ENCODE peak calls at places on chromosomes 4 and X, in seven cellular contexts. X, P, Q, J, R, S and G are unnamed samples.

GRCh38 chr4:16897991-16898827 is at the start of gene LDB2:
- DNase-seq in Q (peak), X (peak), S (no peak), R (no peak), J (no peak), P (no peak), G (no peak)

GRCh38 chrX:39909996-39910395 is 187.8 kb downstream of the BCOR start:
- DNase-seq in J (no peak), Q (no peak), P (no peak), S (no peak), X (no peak), R (no peak), G (no peak)

GRCh38 chrX:104864296-104864695 is 298.3 kb downstream of the IL1RAPL2 start:
- DNase-seq in R (no peak), J (no peak), P (no peak), X (no peak), Q (no peak), S (no peak), G (no peak)

GRCh38 chr4:103092245-103092644 is 7.4 kb downstream of the BDH2 start:
- DNase-seq in X (no peak), J (no peak), P (no peak), S (no peak), Q (no peak), R (no peak), G (no peak)

GRCh38 chr4:185011408-185011807 is 6.9 kb upstream of the HELT start:
- DNase-seq in Q (peak), P (peak), J (peak), S (no peak), R (peak), X (no peak), G (peak)

GRCh38 chr4:93187892-93188291 is 640.7 kb upstream of the ATOH1 start:
- DNase-seq in J (no peak), Q (no peak), S (no peak), R (no peak), P (no peak), X (no peak), G (no peak)

GRCh38 chr4:26021417-26022345 is 107.7 kb downstream of the SMIM20 start:
- DNase-seq in R (no peak), J (no peak), S (no peak), Q (no peak), P (no peak), X (no peak), G (no peak)

GRCh38 chr4:39702716-39703115 is 4.8 kb downstream of the UBE2K start:
- DNase-seq in X (no peak), R (no peak), Q (no peak), P (no peak), S (no peak), J (no peak), G (no peak)

GRCh38 chr4:137253949-137254348 is 278.3 kb downstream of the PCDH18 start:
- DNase-seq in R (no peak), Q (no peak), S (no peak), J (no peak), P (no peak), X (no peak), G (no peak)

GRCh38 chr4:95386410-95386809 is 162.4 kb downstream of the UNC5C start:
- DNase-seq in X (no peak), Q (no peak), P (no peak), R (no peak), J (no peak), S (no peak), G (no peak)

GRCh38 chr4:1008840-1009646 is 2.4 kb upstream of the FGFRL1 start:
- DNase-seq in Q (no peak), P (no peak), R (no peak), S (no peak), J (no peak), X (no peak), G (peak)

GRCh38 chrX:69079278-69079677 is 86.0 kb downstream of the PJA1 start:
- DNase-seq in X (no peak), P (no peak), Q (no peak), S (no peak), R (no peak), J (no peak), G (no peak)

GRCh38 chr4:173237152-173237551 is 68.5 kb downstream of the GALNT7 start:
- DNase-seq in S (no peak), Q (peak), R (peak), X (no peak), J (no peak), P (no peak), G (no peak)

GRCh38 chr4:113678651-113679050 is 82.9 kb downstream of the CAMK2D start:
- DNase-seq in P (no peak), X (no peak), R (no peak), S (no peak), Q (no peak), J (no peak), G (no peak)

GRCh38 chrX:78839711-78840110 is 92.2 kb downstream of the LPAR4 start:
- DNase-seq in J (no peak), R (no peak), X (no peak), P (no peak), Q (no peak), S (no peak), G (no peak)

GRCh38 chr4:53682196-53682595 is 90.9 kb upstream of the LNX1 start:
- DNase-seq in P (no peak), X (no peak), Q (no peak), J (no peak), S (no peak), R (no peak), G (no peak)

GRCh38 chr4:112448211-112448745 is 67.7 kb downstream of the NEUROG2 start:
- DNase-seq in J (no peak), Q (peak), S (no peak), P (no peak), R (no peak), X (no peak), G (no peak)

GRCh38 chr4:190014771-190015537 is 12.1 kb downstream of the FRG2 start:
- DNase-seq in X (no peak), S (no peak), J (no peak), R (peak), Q (peak), P (no peak), G (no peak)

GRCh38 chr4:89119836-89120235 is 8.5 kb downstream of the TIGD2 start:
- DNase-seq in J (no peak), Q (no peak), P (no peak), X (no peak), S (no peak), R (no peak), G (no peak)
- TF ChIP-seq JUND in J (no peak), Q (no peak), P (no peak), X (no peak), S (no peak), R (no peak), G (no peak)

GRCh38 chr4:100302061-100303026 is 112.1 kb upstream of the DDIT4L start:
- DNase-seq in R (no peak), J (no peak), P (no peak), Q (no peak), X (no peak), S (no peak), G (no peak)

GRCh38 chr4:100295792-100296191 is 105.5 kb upstream of the DDIT4L start:
- DNase-seq in S (no peak), R (no peak), Q (no peak), P (no peak), X (no peak), J (no peak), G (no peak)

GRCh38 chr4:100299019-100299418 is 108.8 kb upstream of the DDIT4L start:
- DNase-seq in J (no peak), X (no peak), P (peak), R (no peak), S (no peak), Q (no peak), G (no peak)

GRCh38 chr4:100294356-100294755 is 104.1 kb upstream of the DDIT4L start:
- DNase-seq in X (no peak), R (no peak), P (no peak), Q (no peak), J (no peak), S (no peak), G (no peak)

DNA sequence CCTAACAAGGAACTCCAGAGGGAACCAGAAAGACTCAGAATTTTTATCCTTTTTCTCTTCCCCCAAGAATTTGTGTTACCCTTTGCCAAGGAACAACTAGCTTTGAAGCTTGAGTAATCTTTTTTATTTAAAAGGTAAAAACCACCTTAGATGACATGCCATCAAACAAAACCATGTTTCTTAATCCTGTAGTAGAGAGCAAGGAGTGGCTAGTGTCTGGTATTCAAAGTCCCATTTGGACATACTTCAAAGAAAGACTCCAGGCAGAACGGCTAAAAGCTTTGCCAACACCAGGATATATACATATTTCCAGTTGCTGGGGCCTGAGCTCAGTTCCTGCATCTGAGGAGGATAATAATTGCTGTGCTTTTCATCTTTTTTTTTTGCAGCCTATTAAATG is 109.2 kb upstream of the DDIT4L start:
- DNase-seq in J (no peak), Q (no peak), R (no peak), S (no peak), X (no peak), P (peak), G (no peak)
- TF ChIP-seq JUND in J (no peak), Q (no peak), R (no peak), S (no peak), X (no peak), P (peak), G (no peak)

GRCh38 chrX:155108427-155108826 is 37.1 kb downstream of the BRCC3 start:
- DNase-seq in S (no peak), J (no peak), R (no peak), X (no peak), Q (no peak), P (no peak), G (no peak)

GRCh38 chrX:155112171-155112570 is 40.9 kb downstream of the BRCC3 start:
- DNase-seq in P (peak), Q (no peak), S (no peak), R (no peak), J (no peak), X (no peak), G (no peak)

GRCh38 chrX:155115174-155115830 is 44.0 kb downstream of the BRCC3 start:
- DNase-seq in J (no peak), P (no peak), R (no peak), S (no peak), X (no peak), Q (no peak), G (no peak)

DNA sequence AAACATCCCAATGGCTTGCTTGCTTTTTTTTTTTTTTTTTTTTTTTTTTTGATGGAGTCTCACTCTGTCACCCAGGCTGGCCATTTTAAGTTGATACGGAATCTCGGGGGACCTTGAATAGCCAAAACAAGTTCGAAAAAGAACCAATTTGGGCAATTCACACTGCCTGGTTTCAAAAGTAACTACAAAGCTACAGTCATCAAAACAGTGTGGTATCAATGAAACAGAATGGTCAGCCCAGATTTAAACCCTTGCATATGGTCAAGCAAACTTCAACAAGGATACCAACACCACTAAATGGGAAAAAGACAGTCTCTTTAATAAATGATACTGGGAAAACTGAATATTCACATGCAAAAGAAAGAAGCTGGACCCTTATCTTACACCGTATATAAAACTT is 41.8 kb downstream of the BRCC3 start:
- DNase-seq in Q (no peak), J (no peak), S (no peak), P (no peak), R (no peak), X (no peak), G (no peak)
- TF ChIP-seq JUND in Q (no peak), J (no peak), S (no peak), P (no peak), R (no peak), X (no peak), G (no peak)

GRCh38 chrX:84340981-84341380 is 153.0 kb upstream of the RPS6KA6 start:
- DNase-seq in J (no peak), S (no peak), Q (no peak), X (no peak), P (no peak), R (no peak), G (no peak)

GRCh38 chrX:84339507-84340364 is 151.7 kb upstream of the RPS6KA6 start:
- DNase-seq in J (peak), X (no peak), P (no peak), R (peak), S (no peak), Q (peak), G (peak)

GRCh38 chrX:84336646-84337045 is 148.6 kb upstream of the RPS6KA6 start:
- DNase-seq in R (no peak), Q (no peak), S (no peak), P (no peak), J (no peak), X (no peak), G (no peak)
- TF ChIP-seq JUND in R (no peak), Q (no peak), S (no peak), P (no peak), J (no peak), X (no peak), G (no peak)

GRCh38 chr4:2837110-2837903 is 6.3 kb upstream of the ADD1 start:
- DNase-seq in X (no peak), S (no peak), R (no peak), P (no peak), Q (peak), J (no peak), G (no peak)
- TF ChIP-seq JUND in X (no peak), S (no peak), R (no peak), P (no peak), Q (no peak), J (no peak), G (no peak)

GRCh38 chrX:110173192-110174175 is 144.4 kb downstream of the AMMECR1 start:
- DNase-seq in R (no peak), P (no peak), Q (no peak), S (no peak), X (no peak), J (no peak), G (no peak)
- TF ChIP-seq JUND in R (peak), P (peak), Q (no peak), S (no peak), X (no peak), J (no peak), G (no peak)

GRCh38 chr4:78078101-78078500 is 21.0 kb downstream of the FRAS1 start:
- DNase-seq in P (no peak), S (no peak), Q (no peak), J (no peak), R (no peak), X (no peak), G (no peak)
- TF ChIP-seq JUND in P (no peak), S (no peak), Q (no peak), J (no peak), R (no peak), X (no peak), G (no peak)

GRCh38 chr4:67727124-67727850 is 26.3 kb upstream of the UBA6 start:
- DNase-seq in J (no peak), P (no peak), X (no peak), Q (no peak), S (no peak), R (no peak), G (no peak)
- TF ChIP-seq JUND in J (no peak), P (peak), X (no peak), Q (peak), S (no peak), R (no peak), G (no peak)